ENCODE peak calls at places on chromosomes 3 and 15, in four cellular contexts. S, P, M and O are unnamed samples.

GRCh38 chr3:106333911-106334618 is 465.3 kb upstream of the CBLB start:
- DNase-seq in P (peak), M (peak), S (no peak), O (no peak)

GRCh38 chr3:183160616-183161015 is 1.9 kb downstream of the LAMP3 start:
- DNase-seq in M (no peak), S (no peak), P (no peak), O (peak)

GRCh38 chr3:189593581-189593980 is 37.6 kb upstream of the TP63 start:
- DNase-seq in S (no peak), P (no peak), M (no peak), O (no peak)

GRCh38 chr15:70466895-70467529 is 296.3 kb downstream of the UACA start:
- DNase-seq in S (peak), M (peak), P (no peak), O (peak)

GRCh38 chr3:154480033-154480432 is 50.0 kb upstream of the GPR149 start:
- DNase-seq in M (no peak), P (no peak), S (no peak), O (no peak)

GRCh38 chr3:12891985-12892839 is 50.8 kb upstream of the RPL32 start:
- DNase-seq in S (peak), M (peak), P (no peak), O (peak)

GRCh38 chr15:57565326-57565725 is 26.4 kb upstream of the MYZAP start:
- DNase-seq in S (no peak), M (no peak), P (no peak), O (no peak)

GRCh38 chr3:52286777-52287110 is 884 bp upstream of the GLYCTK start:
- DNase-seq in M (no peak), S (no peak), P (no peak), O (no peak)

GRCh38 chr3:120460217-120460616 is 9.4 kb upstream of the FSTL1 start:
- DNase-seq in M (no peak), P (no peak), S (no peak), O (no peak)

GRCh38 chr3:64730651-64731050 is 42.9 kb upstream of the ADAMTS9 start:
- DNase-seq in P (no peak), S (peak), M (no peak), O (no peak)

GRCh38 chr15:72365844-72366243 is 10.0 kb downstream of the HEXA start:
- DNase-seq in P (no peak), M (no peak), S (no peak), O (no peak)

GRCh38 chr3:27758083-27758482 is 36.0 kb upstream of the EOMES start:
- DNase-seq in M (peak), S (no peak), P (no peak), O (no peak)

GRCh38 chr3:150602426-150603089 is 563 bp upstream of the SELENOT start:
- DNase-seq in P (no peak), M (no peak), S (no peak), O (no peak)